ENCODE peak calls at places on chromosomes 16 and 17, in six cellular contexts. U is heart left ventricle, J is stomach, F is transverse colon, P is body of pancreas, T is tibial nerve. Q is an unnamed sample. For H3K4me1, the result is how much of the 10 kb centered on the place peaks cover.

GRCh38 chr17:66087073-66087472 is 104.9 kb downstream of the CEP112 start:
- DNase-seq in U (no peak), J (no peak), F (no peak), P (no peak), T (no peak), Q (no peak)

GRCh38 chr16:48378836-48379235 is 6.4 kb downstream of the SIAH1 start:
- DNase-seq in U (no peak), J (no peak), F (no peak), P (no peak), T (no peak), Q (no peak)

GRCh38 chr17:58247511-58248363 is 9.4 kb downstream of the LPO start:
- DNase-seq in U (no peak), J (no peak), F (no peak), P (no peak), T (no peak), Q (no peak)

GRCh38 chr16:65658339-65659275 is 536.7 kb upstream of the CDH11 start:
- DNase-seq in U (no peak), J (no peak), F (no peak), P (peak), T (no peak), Q (peak)

GRCh38 chr16:81319221-81319912 is 4.6 kb downstream of the GAN start:
- DNase-seq in U (no peak), J (no peak), F (no peak), P (peak), T (no peak), Q (no peak)

GRCh38 chr17:45584092-45585036 is 93.8 kb upstream of the PLEKHM1 start:
- DNase-seq in U (peak), J (peak), F (peak), P (peak), T (no peak), Q (peak)

GRCh38 chr17:53628011-53628410 is 194.7 kb upstream of the KIF2B start:
- DNase-seq in U (no peak), J (no peak), F (no peak), P (no peak), T (no peak), Q (no peak)

GRCh38 chr17:34579017-34579946 is at the start of gene TMEM132E:
- DNase-seq in U (peak), J (peak), F (peak), P (peak), T (no peak), Q (peak)

GRCh38 chr16:64654137-64654652 is 467.7 kb downstream of the CDH11 start:
- DNase-seq in U (no peak), J (no peak), F (no peak), P (no peak), T (no peak), Q (no peak)

GRCh38 chr17:38324732-38325131 is 19.0 kb downstream of the GPR179 start:
- DNase-seq in U (no peak), J (no peak), F (no peak), P (no peak), T (no peak), Q (no peak)

GRCh38 chr16:11429113-11429512 is 83.9 kb downstream of the RMI2 start:
- DNase-seq in U (no peak), J (no peak), F (no peak), P (no peak), T (no peak), Q (no peak)

GRCh38 chr17:73419896-73420295 is 108.1 kb upstream of the CDC42EP4 start:
- DNase-seq in U (no peak), J (no peak), F (no peak), P (no peak), T (no peak), Q (no peak)

DNA sequence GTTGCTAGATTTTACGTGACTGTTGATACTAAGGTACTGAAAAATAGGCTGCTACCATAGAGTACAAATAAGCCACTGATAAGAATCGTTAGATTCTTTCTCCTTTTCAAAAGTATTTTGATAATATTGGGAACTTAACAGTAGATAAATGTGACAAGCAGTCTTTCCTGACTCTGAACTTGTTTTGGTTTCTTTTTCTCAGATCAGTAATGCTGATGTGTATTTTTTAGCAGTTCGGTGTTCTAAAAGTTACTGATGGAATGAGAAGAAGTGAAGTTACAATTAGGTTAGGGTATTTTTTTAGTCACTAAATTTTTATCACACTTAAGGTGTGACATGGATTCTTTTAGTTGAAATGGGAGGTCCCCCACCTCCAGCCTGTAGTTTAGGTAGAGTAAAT is 2.2 kb downstream of the RBBP6 start:
- DNase-seq in U (no peak), J (no peak), F (no peak), P (no peak), T (no peak), Q (no peak)
- H3K4me1 ChIP-seq in U (under half), J (under half), F (half or more), P (under half), T (under half), Q (under half)

DNA sequence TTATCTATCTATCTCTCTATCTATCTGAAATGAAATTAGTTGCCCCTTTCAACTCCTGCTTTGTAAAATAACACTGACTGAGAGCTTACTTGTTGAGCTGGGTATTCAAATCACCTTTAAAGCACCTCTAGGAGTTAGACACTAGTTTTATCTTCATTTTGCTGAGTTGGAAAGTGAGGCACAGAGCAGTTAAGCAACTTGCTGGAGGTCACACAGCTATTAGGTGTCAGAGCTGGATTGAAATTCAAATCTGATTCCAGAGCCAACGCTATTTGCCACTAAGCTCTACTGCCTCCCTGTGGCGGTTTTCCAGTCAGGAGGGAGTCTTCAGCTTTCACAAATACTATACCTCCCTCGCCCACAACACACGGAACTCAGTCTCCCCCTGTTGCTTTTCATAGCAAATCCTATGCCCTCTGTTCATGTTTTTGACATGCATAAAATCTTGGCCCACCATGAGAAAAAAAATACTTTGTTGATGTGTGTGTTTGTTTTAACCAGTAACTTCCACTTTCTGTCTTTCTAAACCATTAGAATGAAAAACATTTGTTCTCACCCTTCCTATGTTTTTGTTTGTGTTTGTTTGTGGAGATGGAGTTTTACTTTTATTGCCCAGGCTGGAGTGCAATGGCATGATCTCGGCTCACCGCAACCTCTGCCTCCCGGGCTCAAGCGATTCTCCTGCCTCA is 74.8 kb upstream of the SMURF2 start:
- DNase-seq in U (peak), J (peak), F (peak), P (peak), T (no peak), Q (no peak)
- TF ChIP-seq POLR2A in U (no peak), J (no peak), F (no peak), P (no peak), T (no peak), Q (no peak)

GRCh38 chr17:2211661-2212327 is 91.8 kb downstream of the SMG6 start:
- DNase-seq in U (no peak), J (no peak), F (no peak), P (no peak), T (no peak), Q (no peak)

GRCh38 chr17:2207815-2208515 is 95.6 kb downstream of the SMG6 start:
- DNase-seq in U (no peak), J (no peak), F (no peak), P (no peak), T (no peak), Q (no peak)

GRCh38 chr17:2213291-2213960 is 90.2 kb downstream of the SMG6 start:
- DNase-seq in U (peak), J (no peak), F (no peak), P (no peak), T (no peak), Q (no peak)

GRCh38 chr17:2212328-2212981 is 91.1 kb downstream of the SMG6 start:
- DNase-seq in U (no peak), J (no peak), F (no peak), P (peak), T (peak), Q (peak)

DNA sequence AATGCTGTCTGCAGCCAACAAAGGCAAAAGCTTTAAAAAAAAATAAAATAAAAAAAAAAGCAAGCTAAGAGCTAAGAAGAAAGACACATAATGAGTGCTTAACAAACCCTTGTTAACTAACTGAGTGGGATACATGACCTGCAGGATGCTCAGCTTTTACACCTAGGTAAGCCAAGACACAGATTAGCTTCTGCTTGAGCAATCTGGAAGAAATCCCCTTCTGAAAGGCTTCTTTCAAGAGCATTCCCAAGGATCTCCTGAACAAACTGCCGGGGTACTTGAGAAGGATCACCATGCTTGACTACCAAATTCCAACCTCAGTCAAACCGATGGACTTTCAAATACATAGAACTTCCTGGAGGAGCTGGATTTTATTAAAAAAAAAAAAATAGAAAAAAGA is 92.9 kb downstream of the SMG6 start:
- DNase-seq in U (no peak), J (no peak), F (no peak), P (no peak), T (no peak), Q (no peak)
- H3K4me1 ChIP-seq in U (half or more), J (under half), F (under half), P (under half), T (under half), Q (under half)

GRCh38 chr17:49677933-49678847 is at the start of gene SPOP:
- DNase-seq in U (peak), J (peak), F (peak), P (peak), T (peak), Q (peak)
- TF ChIP-seq POLR2A in U (peak), J (peak), F (peak), P (peak), T (peak), Q (peak)

DNA sequence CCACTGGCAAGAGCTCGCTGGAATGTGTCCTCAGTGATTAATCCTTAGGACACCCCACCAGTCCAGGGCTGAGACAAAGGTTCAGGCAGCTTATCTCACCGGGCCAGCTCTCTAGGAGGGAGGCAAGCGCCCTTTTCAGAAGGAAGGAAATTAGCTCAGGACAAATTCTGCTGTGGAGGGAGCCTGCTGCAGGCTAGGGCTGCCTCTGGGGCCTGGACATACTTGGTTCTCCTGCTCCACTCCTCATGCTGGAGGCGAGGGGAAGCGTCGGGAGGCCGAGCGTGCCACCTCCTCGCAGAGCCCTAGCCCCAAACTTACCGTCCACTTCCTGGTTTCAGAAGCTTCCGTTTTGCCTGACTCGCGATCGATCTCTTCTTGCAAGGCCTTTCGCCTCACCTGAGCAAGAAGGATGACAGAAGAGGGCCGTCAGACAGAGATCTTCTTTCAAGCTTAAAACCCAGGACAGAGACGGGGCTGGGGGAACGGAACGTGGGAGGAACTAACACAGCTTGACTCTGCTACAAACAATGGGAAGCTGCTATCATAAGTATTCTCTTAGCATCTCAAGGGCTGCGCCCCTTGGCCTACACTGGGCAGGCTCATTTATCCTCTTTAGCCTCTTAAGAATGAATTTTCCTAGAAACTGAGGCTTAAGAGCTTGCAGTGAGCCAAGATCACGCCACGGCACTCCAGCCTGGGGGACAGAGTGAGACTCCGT is 7.7 kb downstream of the KNOP1 start:
- DNase-seq in U (no peak), J (no peak), F (no peak), P (no peak), T (no peak), Q (no peak)
- H3K4me1 ChIP-seq in U (under half), J (under half), F (under half), P (under half), T (under half), Q (under half)

GRCh38 chr17:81708739-81709185 is 3.3 kb upstream of the SLC25A10 start:
- DNase-seq in U (no peak), J (no peak), F (no peak), P (no peak), T (no peak), Q (no peak)

GRCh38 chr17:81713004-81713555 is 996 bp downstream of the SLC25A10 start:
- DNase-seq in U (no peak), J (no peak), F (no peak), P (peak), T (no peak), Q (no peak)

GRCh38 chr17:81712468-81713003 is 452 bp downstream of the SLC25A10 start:
- DNase-seq in U (no peak), J (peak), F (peak), P (peak), T (no peak), Q (peak)

GRCh38 chr17:81711814-81712467 is at the start of gene SLC25A10:
- DNase-seq in U (peak), J (peak), F (peak), P (peak), T (peak), Q (peak)

GRCh38 chr17:81710514-81711308 is 1.4 kb upstream of the SLC25A10 start:
- DNase-seq in U (no peak), J (no peak), F (peak), P (peak), T (no peak), Q (no peak)
- TF ChIP-seq POLR2A in U (no peak), J (no peak), F (peak), P (no peak), T (no peak), Q (no peak)

GRCh38 chr17:81837641-81838040 is 2.8 kb upstream of the PPP1R27 start:
- DNase-seq in U (no peak), J (no peak), F (no peak), P (no peak), T (no peak), Q (no peak)

GRCh38 chr17:81841866-81842265 is 7.0 kb upstream of the PPP1R27 start:
- DNase-seq in U (no peak), J (no peak), F (no peak), P (no peak), T (no peak), Q (no peak)

GRCh38 chr17:81838753-81839255 is 4.0 kb upstream of the PPP1R27 start:
- DNase-seq in U (no peak), J (no peak), F (no peak), P (no peak), T (no peak), Q (no peak)

GRCh38 chr17:81840826-81841778 is 6.3 kb upstream of the PPP1R27 start:
- DNase-seq in U (no peak), J (peak), F (no peak), P (peak), T (no peak), Q (no peak)

DNA sequence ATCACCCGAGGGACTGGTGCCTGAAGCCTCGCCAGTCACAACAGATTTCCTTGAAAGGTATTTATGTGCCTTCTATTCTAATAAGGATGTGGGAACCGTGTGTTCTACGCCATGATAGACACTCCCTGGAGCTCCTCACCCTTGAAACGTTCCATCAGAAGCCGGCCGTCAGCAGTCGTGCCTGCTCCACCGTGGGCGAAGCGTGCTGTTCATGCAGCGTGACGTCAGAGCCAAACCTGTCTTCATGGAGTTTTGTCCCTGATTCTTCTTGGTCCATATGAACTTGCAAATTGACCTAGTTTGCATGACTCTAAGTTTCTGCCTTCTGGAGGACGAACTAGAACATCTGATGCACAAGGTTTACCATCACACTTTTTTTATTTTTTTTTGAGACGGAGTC is 4.5 kb upstream of the PPP1R27 start:
- DNase-seq in U (no peak), J (no peak), F (no peak), P (no peak), T (no peak), Q (no peak)
- H3K4me1 ChIP-seq in U (under half), J (under half), F (under half), P (under half), T (under half), Q (under half)

DNA sequence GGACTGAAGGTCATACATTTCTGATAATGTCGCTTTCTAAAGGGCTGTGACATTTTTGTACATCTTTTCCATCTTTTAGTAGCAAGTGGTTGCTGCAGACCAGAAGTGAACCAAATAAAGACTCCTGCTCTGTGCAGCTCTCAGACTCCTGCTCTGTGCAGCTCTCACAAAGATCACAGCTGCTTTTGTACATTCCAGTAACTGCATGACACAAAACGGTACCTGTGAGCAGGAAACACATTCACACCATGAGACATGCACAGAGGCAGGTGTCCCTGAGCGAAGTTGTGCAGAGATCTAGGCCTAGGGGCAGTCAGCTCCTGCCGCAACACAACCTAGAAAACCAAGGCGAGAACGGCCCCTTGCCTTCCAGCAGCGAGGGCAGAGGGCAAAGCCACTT is 67.5 kb downstream of the KLHDC4 start:
- DNase-seq in U (no peak), J (no peak), F (no peak), P (no peak), T (no peak), Q (no peak)
- TF ChIP-seq POLR2A in U (no peak), J (no peak), F (no peak), P (no peak), T (no peak), Q (no peak)

DNA sequence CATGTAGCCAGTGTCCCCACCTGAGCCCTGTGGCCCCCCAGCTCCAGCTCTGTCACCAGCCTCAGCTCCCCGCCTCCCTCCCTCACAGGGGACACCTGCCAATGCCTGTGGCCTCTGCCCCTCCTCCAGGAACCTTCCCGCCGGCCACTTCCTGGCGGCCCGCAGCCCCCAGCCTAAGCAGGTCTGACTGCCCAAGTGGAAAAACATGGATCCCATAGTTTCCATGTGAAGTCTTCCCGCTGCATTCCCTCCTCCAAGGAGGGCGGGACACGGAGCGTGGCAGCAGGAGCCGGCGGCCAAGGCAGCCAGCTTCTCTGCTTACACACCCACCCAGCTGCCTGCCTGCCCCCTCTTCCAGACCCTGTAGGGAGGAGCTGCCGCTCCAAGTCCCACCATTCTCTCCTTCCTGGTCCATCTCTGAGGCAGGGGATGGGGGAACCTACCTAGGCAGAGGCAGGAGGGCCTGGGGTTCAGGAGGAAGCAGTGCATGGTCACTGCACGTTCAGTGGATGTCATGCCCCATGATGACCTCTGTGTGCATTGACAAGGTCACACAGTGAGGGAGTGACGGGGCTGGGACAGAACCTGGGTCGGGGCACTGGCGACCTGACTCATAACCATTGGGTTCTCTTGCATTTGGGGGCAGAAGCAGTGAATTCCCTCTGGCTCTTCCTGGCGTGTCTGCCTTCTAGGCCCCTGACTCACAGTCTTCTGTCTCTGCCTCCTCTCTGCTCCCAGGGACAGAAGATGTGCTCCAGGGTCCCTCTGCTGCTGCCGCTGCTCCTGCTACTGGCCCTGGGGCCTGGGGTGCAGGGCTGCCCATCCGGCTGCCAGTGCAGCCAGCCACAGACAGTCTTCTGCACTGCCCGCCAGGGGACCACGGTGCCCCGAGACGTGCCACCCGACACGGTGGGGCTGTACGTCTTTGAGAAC is 8.7 kb downstream of the VASN start:
- DNase-seq in U (no peak), J (no peak), F (no peak), P (no peak), T (no peak), Q (no peak)
- H3K4me1 ChIP-seq in U (under half), J (under half), F (under half), P (under half), T (under half), Q (under half)

Q was measured in uterus.